ENCODE peak calls at places on chromosome 6, in five cellular contexts. T is H9, F is heart right ventricle, P is A549, J is mammary epithelial cell. A is an unnamed sample.

GRCh38 chr6:108419934-108420609 is 125.2 kb downstream of the AFG1L start:
- DNase-seq in P (no peak), T (no peak), F (no peak), J (no peak), A (no peak)

GRCh38 chr6:157563611-157564284 is 182.8 kb downstream of the ZDHHC14 start:
- DNase-seq in T (no peak), J (no peak), F (no peak), P (no peak), A (no peak)

GRCh38 chr6:16625319-16626240 is 135.7 kb downstream of the ATXN1 start:
- DNase-seq in T (no peak), F (no peak), J (no peak), P (no peak), A (no peak)

GRCh38 chr6:35596448-35597442 is 84.0 kb upstream of the TULP1 start:
- DNase-seq in J (peak), T (no peak), F (no peak), P (no peak), A (no peak)

GRCh38 chr6:84665392-84665791 is 99.0 kb downstream of the TBX18 start:
- DNase-seq in T (no peak), P (no peak), J (no peak), F (no peak), A (no peak)

GRCh38 chr6:113733386-113733785 is 123.8 kb upstream of the MARCKS start:
- DNase-seq in T (no peak), F (no peak), P (no peak), J (no peak), A (no peak)

GRCh38 chr6:72382602-72383529 is 239.0 kb upstream of the KCNQ5 start:
- DNase-seq in T (no peak), F (no peak), P (no peak), J (no peak), A (no peak)

GRCh38 chr6:1316482-1317220 is 4.8 kb downstream of the FOXQ1 start:
- DNase-seq in P (no peak), J (no peak), T (peak), F (no peak), A (no peak)

GRCh38 chr6:31016659-31017299 is 6.5 kb downstream of the MUC22 start:
- DNase-seq in T (no peak), F (no peak), P (no peak), J (no peak), A (no peak)

GRCh38 chr6:117956386-117956785 is 49.3 kb downstream of the SLC35F1 start:
- DNase-seq in P (no peak), T (no peak), J (no peak), F (no peak), A (no peak)

GRCh38 chr6:111258615-111259088 is 171.3 kb downstream of the SLC16A10 start:
- DNase-seq in J (no peak), T (no peak), P (no peak), F (no peak), A (no peak)

GRCh38 chr6:107576852-107577251 is 86.9 kb downstream of the SOBP start:
- DNase-seq in T (no peak), J (peak), P (no peak), F (no peak), A (peak)

GRCh38 chr6:108074057-108074358 is 533 bp downstream of the OSTM1 start:
- DNase-seq in P (no peak), J (no peak), F (peak), T (no peak), A (no peak)

GRCh38 chr6:42100029-42100901 is 42.2 kb downstream of the C6orf132 start:
- DNase-seq in T (no peak), J (peak), F (no peak), P (no peak), A (no peak)

GRCh38 chr6:18609715-18610114 is 222.6 kb downstream of the RNF144B start:
- DNase-seq in F (no peak), J (peak), P (no peak), T (no peak), A (no peak)

GRCh38 chr6:142885182-142885867 is 59.7 kb downstream of the HIVEP2 start:
- DNase-seq in T (peak), F (peak), P (peak), J (peak), A (peak)

GRCh38 chr6:106974999-106975698 is 620 bp upstream of the CD24 start:
- DNase-seq in P (peak), J (peak), F (peak), T (peak), A (no peak)

GRCh38 chr6:46078294-46078693 is 51.5 kb upstream of the ENPP4 start:
- DNase-seq in F (no peak), J (no peak), T (no peak), P (no peak), A (no peak)

GRCh38 chr6:72048080-72048479 is 161.7 kb downstream of the RIMS1 start:
- DNase-seq in T (no peak), F (no peak), P (no peak), J (no peak), A (no peak)

GRCh38 chr6:77037439-77037838 is 425.9 kb downstream of the HTR1B start:
- DNase-seq in J (peak), T (no peak), P (no peak), F (no peak), A (no peak)

GRCh38 chr6:127119361-127120108 is 1.1 kb downstream of the RSPO3 start:
- DNase-seq in J (peak), P (peak), F (no peak), T (peak), A (no peak)

GRCh38 chr6:78832091-78832808 is 35.1 kb upstream of the IRAK1BP1 start:
- DNase-seq in J (peak), P (no peak), T (no peak), F (no peak), A (no peak)

GRCh38 chr6:78831492-78831891 is 35.9 kb upstream of the IRAK1BP1 start:
- DNase-seq in J (no peak), F (peak), T (no peak), P (no peak), A (no peak)

GRCh38 chr6:78836610-78837009 is 30.7 kb upstream of the IRAK1BP1 start:
- DNase-seq in T (no peak), J (no peak), P (no peak), F (no peak), A (no peak)

GRCh38 chr6:78830810-78831209 is 36.5 kb upstream of the IRAK1BP1 start:
- DNase-seq in F (no peak), P (no peak), T (no peak), J (no peak), A (no peak)

GRCh38 chr6:78835817-78836216 is 31.5 kb upstream of the IRAK1BP1 start:
- DNase-seq in F (no peak), T (no peak), P (no peak), J (peak), A (no peak)
- TF ChIP-seq CTCF in F (peak), T (peak), P (peak), J (no peak), A (peak)

DNA sequence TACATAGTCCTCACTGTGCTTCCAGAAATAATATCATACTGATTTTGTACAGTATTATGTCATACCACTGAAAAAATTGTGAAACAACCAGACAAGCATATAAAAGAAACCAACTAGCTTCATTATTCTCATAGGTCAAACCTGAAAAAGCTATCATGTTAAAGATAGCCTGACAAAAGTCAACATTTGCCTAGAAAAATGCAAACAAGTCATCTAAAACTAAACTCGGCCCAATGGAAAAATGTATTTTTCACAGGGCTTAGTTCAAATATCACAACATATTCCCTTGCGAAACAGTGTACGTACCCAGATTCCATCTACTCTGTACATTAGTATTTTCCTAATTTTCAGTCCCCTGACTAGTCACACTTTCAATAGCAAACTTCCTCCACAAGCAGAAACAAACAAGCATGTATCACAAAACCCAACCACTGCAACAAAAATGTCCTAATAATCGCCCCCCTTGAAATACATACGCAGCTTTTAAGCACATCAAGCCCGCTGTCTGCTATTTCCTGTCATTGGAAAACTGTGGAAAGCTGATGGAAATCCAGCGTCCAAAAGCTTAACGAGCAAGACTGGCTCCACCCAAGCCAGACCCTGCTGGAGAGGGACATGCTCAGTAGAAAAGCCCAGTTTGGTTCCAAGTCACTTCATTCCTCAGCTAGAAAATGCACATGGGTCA is 93.1 kb downstream of the EPB41L2 start:
- DNase-seq in T (no peak), F (peak), P (no peak), J (no peak), A (no peak)
- H3K27ac ChIP-seq in T (no peak), F (peak), P (peak), J (no peak), A (peak)

GRCh38 chr6:159463440-159463839 is 229.6 kb downstream of the SOD2 start:
- DNase-seq in P (no peak), J (peak), F (no peak), T (no peak), A (no peak)
- TF ChIP-seq CTCF in P (no peak), J (peak), F (peak), T (peak), A (peak)

DNA sequence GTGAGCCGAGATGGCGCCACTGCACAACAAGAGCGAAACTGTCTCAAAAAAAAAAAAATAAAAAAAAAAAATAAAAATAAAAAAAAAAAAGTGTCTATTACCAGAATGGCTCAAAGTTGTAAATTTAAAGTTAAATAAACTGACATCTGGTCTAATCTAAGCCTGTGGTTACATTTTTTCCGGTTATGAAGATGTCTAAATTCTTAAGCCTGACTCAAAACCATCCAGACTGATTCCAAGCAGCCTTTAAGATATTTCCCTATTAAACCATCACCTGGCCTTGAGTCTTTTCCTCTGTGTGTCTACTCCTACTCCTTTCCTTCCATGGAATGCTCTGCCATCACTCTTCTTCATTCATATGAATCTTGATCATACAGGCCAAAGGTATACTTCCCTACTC is 371.7 kb upstream of the RUNX2 start:
- DNase-seq in J (no peak), F (no peak), P (no peak), T (no peak), A (no peak)
- H3K27ac ChIP-seq in J (no peak), F (no peak), P (no peak), T (no peak), A (no peak)

GRCh38 chr6:147759088-147759487 is 250.6 kb downstream of the SAMD5 start:
- DNase-seq in J (no peak), T (no peak), P (no peak), F (no peak), A (no peak)
- TF ChIP-seq CTCF in J (no peak), T (no peak), P (no peak), F (no peak), A (no peak)

GRCh38 chr6:134315974-134316391 is 1.9 kb downstream of the SGK1 start:
- DNase-seq in F (no peak), T (no peak), P (no peak), J (no peak), A (no peak)

GRCh38 chr6:134314236-134314821 is 3.6 kb downstream of the SGK1 start:
- DNase-seq in T (no peak), P (no peak), F (no peak), J (no peak), A (no peak)

GRCh38 chr6:134316733-134317431 is 1.0 kb downstream of the SGK1 start:
- DNase-seq in T (no peak), P (no peak), J (no peak), F (no peak), A (no peak)

GRCh38 chr6:134317471-134318131 is at the start of gene SGK1:
- DNase-seq in F (peak), J (peak), P (no peak), T (peak), A (no peak)

GRCh38 chr6:134315189-134315588 is 2.7 kb downstream of the SGK1 start:
- DNase-seq in P (no peak), T (no peak), F (no peak), J (no peak), A (no peak)
- H3K27ac ChIP-seq in P (no peak), T (no peak), F (no peak), J (no peak), A (no peak)

GRCh38 chr6:90406957-90407356 is 110.3 kb upstream of the BACH2 start:
- DNase-seq in T (no peak), P (no peak), F (no peak), J (peak), A (no peak)

GRCh38 chr6:90402831-90403192 is 106.2 kb upstream of the BACH2 start:
- DNase-seq in T (no peak), P (no peak), F (no peak), J (no peak), A (no peak)

GRCh38 chr6:90406142-90406794 is 109.6 kb upstream of the BACH2 start:
- DNase-seq in T (no peak), P (peak), F (no peak), J (peak), A (no peak)

GRCh38 chr6:90401933-90402830 is 105.5 kb upstream of the BACH2 start:
- DNase-seq in J (no peak), T (no peak), P (no peak), F (no peak), A (no peak)

DNA sequence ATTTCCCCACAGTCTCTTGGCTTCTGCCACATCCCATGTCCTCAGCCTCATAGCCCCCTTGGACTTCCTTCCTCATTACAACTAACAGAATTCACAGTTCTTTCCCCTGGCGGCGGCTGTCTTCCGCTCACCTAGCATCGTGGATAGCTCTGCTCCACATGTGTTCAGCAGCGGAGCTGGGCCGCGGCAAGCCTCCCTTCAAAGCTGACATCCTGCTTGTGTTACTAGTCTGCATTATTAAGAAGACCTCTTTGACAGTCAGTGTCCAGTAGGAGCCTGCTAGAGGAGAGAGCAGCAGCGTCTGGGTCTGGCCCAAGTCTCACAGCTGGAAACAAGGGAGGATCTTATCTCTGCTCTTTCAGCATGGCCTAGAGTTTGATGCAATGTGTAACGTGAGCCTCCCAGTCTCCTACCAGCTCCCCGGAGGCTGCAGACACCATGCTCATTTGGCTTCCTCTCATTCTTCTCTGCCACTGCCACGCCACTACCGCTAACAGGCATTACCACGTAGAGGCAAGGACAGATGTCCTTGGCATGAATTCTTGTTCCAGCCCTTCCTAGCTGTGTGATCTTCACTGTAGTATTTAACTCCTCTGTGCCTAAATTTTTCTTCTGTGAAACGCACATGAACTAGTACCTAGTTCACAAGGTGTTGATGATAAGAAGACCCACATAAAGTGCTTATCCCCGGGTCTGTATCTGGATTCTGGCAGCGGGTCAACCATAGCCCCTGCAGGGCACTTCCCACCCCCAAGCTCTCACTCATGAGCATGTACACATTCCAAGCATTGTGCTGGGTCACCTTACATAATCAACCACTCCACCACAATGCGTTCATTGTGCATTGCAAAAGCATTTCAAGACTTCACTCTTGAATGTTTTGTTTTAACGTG is 107.1 kb upstream of the BACH2 start:
- DNase-seq in P (no peak), T (peak), F (no peak), J (peak), A (no peak)
- TF ChIP-seq CTCF in P (no peak), T (no peak), F (no peak), J (no peak), A (no peak)

GRCh38 chr6:34196833-34197195 is 39.9 kb upstream of the HMGA1 start:
- DNase-seq in P (no peak), J (no peak), F (no peak), T (no peak), A (no peak)
- H3K27ac ChIP-seq in P (peak), J (no peak), F (no peak), T (no peak), A (no peak)

DNA sequence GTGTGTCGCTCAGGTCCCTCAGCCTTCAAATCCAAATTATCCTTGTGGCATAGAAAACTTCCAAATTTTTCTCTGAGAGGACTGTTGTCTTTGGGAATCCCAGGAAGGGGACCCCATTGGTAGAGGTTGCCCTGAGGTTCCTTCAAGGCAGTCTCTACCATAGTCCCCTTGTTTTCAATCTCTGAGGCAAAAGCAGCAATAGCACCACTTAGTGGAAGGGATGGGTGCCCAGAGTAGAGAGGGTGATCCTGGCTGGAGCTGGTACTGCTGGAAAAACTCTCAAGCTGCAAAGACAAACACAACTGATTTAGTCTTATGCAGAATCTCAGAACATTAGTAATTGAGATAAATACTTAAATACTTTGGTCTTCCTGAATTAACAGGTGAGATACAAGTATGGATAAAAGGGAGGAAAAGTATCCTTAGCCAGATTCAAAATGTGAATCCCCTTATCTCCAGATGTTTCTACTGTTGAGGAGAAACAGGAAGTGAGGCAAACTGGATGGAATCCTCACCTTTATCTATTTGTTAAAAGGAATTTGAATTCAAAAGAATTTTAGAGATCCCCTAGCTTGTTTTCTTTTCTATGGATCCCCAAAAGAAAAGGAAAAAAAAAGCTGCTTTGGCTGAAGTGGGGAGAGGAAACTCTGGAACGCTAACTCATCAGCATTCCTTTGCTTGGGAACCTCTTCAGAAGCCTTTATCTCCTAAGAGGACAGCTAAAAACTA is 13.4 kb downstream of the ZNF318 start:
- DNase-seq in F (peak), P (peak), T (peak), J (no peak), A (no peak)
- TF ChIP-seq CTCF in F (peak), P (peak), T (peak), J (peak), A (peak)

A was measured in Panc1.